ENCODE peak calls at places on chromosomes 2 and 18, in seven cellular contexts. One of them, this sample, is unnamed. For H3K36me3, the result is how much of the 10 kb centered on the place peaks cover.

GRCh38 chr2:195575879-195576391 is 81.1 kb upstream of the SLC39A10 start:
- DNase-seq in brain microvascular endothelial cell: peak
- DNase-seq in small intestine: peak
- DNase-seq in psoas muscle: no peak
- DNase-seq in neural progenitor cell: peak
- DNase-seq in neuronal stem cell: no peak
- DNase-seq in H7: peak
- DNase-seq in this sample: no peak

GRCh38 chr2:230908595-230909191 is 16.3 kb downstream of the GPR55 start:
- DNase-seq in H7: no peak
- DNase-seq in neuronal stem cell: no peak
- DNase-seq in neural progenitor cell: no peak
- DNase-seq in brain microvascular endothelial cell: peak
- DNase-seq in small intestine: peak
- DNase-seq in psoas muscle: no peak
- DNase-seq in this sample: no peak

GRCh38 chr2:73896362-73897239 is 3.8 kb downstream of the ACTG2 start:
- DNase-seq in neuronal stem cell: no peak
- DNase-seq in small intestine: peak
- DNase-seq in neural progenitor cell: no peak
- DNase-seq in H7: no peak
- DNase-seq in brain microvascular endothelial cell: peak
- DNase-seq in psoas muscle: no peak
- DNase-seq in this sample: no peak

GRCh38 chr18:395481-396250 is 104.8 kb downstream of the COLEC12 start:
- DNase-seq in psoas muscle: no peak
- DNase-seq in H7: no peak
- DNase-seq in brain microvascular endothelial cell: peak
- DNase-seq in neuronal stem cell: no peak
- DNase-seq in neural progenitor cell: no peak
- DNase-seq in small intestine: no peak
- DNase-seq in this sample: no peak

GRCh38 chr2:172865422-172865821 is 129.8 kb downstream of the RAPGEF4 start:
- DNase-seq in neuronal stem cell: no peak
- DNase-seq in brain microvascular endothelial cell: no peak
- DNase-seq in psoas muscle: no peak
- DNase-seq in neural progenitor cell: no peak
- DNase-seq in H7: no peak
- DNase-seq in small intestine: no peak
- DNase-seq in this sample: no peak

GRCh38 chr2:182634386-182634785 is 81.7 kb upstream of the DNAJC10 start:
- DNase-seq in neural progenitor cell: no peak
- DNase-seq in neuronal stem cell: no peak
- DNase-seq in psoas muscle: no peak
- DNase-seq in small intestine: no peak
- DNase-seq in brain microvascular endothelial cell: no peak
- DNase-seq in H7: no peak
- DNase-seq in this sample: no peak

GRCh38 chr18:76689646-76690264 is 132.6 kb upstream of the ZNF236 start:
- DNase-seq in neural progenitor cell: peak
- DNase-seq in neuronal stem cell: no peak
- DNase-seq in small intestine: no peak
- DNase-seq in H7: no peak
- DNase-seq in psoas muscle: no peak
- DNase-seq in brain microvascular endothelial cell: no peak
- DNase-seq in this sample: no peak

GRCh38 chr18:7059276-7059675 is 58.3 kb downstream of the LAMA1 start:
- DNase-seq in neuronal stem cell: no peak
- DNase-seq in H7: no peak
- DNase-seq in small intestine: no peak
- DNase-seq in neural progenitor cell: no peak
- DNase-seq in brain microvascular endothelial cell: no peak
- DNase-seq in psoas muscle: no peak
- DNase-seq in this sample: no peak

GRCh38 chr2:74763962-74764428 is 69.9 kb upstream of the HK2 start:
- DNase-seq in brain microvascular endothelial cell: no peak
- DNase-seq in neuronal stem cell: no peak
- DNase-seq in neural progenitor cell: peak
- DNase-seq in H7: no peak
- DNase-seq in small intestine: no peak
- DNase-seq in psoas muscle: no peak
- DNase-seq in this sample: no peak

GRCh38 chr2:185456517-185456916 is 282.1 kb upstream of the FSIP2 start:
- DNase-seq in neural progenitor cell: no peak
- DNase-seq in H7: no peak
- DNase-seq in psoas muscle: no peak
- DNase-seq in neuronal stem cell: no peak
- DNase-seq in brain microvascular endothelial cell: no peak
- DNase-seq in small intestine: no peak
- DNase-seq in this sample: no peak

GRCh38 chr2:112155331-112156151 is 17.4 kb downstream of the FBLN7 start:
- DNase-seq in psoas muscle: no peak
- DNase-seq in small intestine: peak
- DNase-seq in neuronal stem cell: no peak
- DNase-seq in brain microvascular endothelial cell: no peak
- DNase-seq in H7: no peak
- DNase-seq in neural progenitor cell: no peak
- DNase-seq in this sample: no peak

GRCh38 chr2:127763776-127764175 is 47.2 kb downstream of the WDR33 start:
- DNase-seq in H7: no peak
- DNase-seq in brain microvascular endothelial cell: no peak
- DNase-seq in small intestine: no peak
- DNase-seq in psoas muscle: no peak
- DNase-seq in neuronal stem cell: no peak
- DNase-seq in neural progenitor cell: no peak
- DNase-seq in this sample: no peak

GRCh38 chr2:10750610-10751009 is 29.2 kb downstream of the ATP6V1C2 start:
- DNase-seq in small intestine: no peak
- DNase-seq in psoas muscle: no peak
- DNase-seq in H7: no peak
- DNase-seq in neural progenitor cell: no peak
- DNase-seq in neuronal stem cell: no peak
- DNase-seq in brain microvascular endothelial cell: peak
- DNase-seq in this sample: no peak

GRCh38 chr2:63894167-63894566 is 52.5 kb downstream of the UGP2 start:
- DNase-seq in psoas muscle: no peak
- DNase-seq in small intestine: no peak
- DNase-seq in H7: no peak
- DNase-seq in neural progenitor cell: no peak
- DNase-seq in neuronal stem cell: no peak
- DNase-seq in brain microvascular endothelial cell: no peak
- DNase-seq in this sample: no peak
- H3K36me3 ChIP-seq in psoas muscle: under half
- H3K36me3 ChIP-seq in small intestine: under half
- H3K36me3 ChIP-seq in H7: under half
- H3K36me3 ChIP-seq in neural progenitor cell: under half
- H3K36me3 ChIP-seq in neuronal stem cell: half or more
- H3K36me3 ChIP-seq in brain microvascular endothelial cell: under half
- H3K36me3 ChIP-seq in this sample: under half

DNA sequence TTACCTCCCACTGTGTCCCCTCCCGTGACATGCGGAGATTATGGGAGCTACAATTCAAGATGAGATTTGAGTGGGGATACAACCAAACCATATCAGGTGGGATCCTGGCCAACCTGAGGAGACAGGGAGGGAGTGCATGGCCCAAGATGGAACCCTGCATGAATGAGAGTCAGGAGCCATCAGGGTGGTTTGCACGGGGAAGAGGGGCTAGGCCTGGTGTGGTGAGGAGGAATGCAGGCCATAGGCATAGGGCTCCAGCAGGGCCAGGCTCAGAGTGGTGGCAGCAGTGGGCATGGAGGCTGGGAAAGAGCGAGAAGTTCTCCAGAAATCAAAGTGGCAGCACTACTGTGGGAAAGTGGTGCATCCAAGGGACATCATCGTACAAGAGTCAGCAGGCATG is 74.0 kb upstream of the BCL2L11 start:
- DNase-seq in brain microvascular endothelial cell: no peak
- DNase-seq in neural progenitor cell: no peak
- DNase-seq in psoas muscle: no peak
- DNase-seq in neuronal stem cell: no peak
- DNase-seq in small intestine: no peak
- DNase-seq in H7: no peak
- DNase-seq in this sample: no peak
- H3K36me3 ChIP-seq in brain microvascular endothelial cell: under half
- H3K36me3 ChIP-seq in neural progenitor cell: under half
- H3K36me3 ChIP-seq in psoas muscle: under half
- H3K36me3 ChIP-seq in neuronal stem cell: under half
- H3K36me3 ChIP-seq in small intestine: under half
- H3K36me3 ChIP-seq in H7: under half
- H3K36me3 ChIP-seq in this sample: under half

GRCh38 chr18:34003687-34004086 is 221.0 kb downstream of the NOL4 start:
- DNase-seq in psoas muscle: no peak
- DNase-seq in brain microvascular endothelial cell: no peak
- DNase-seq in small intestine: no peak
- DNase-seq in neuronal stem cell: no peak
- DNase-seq in neural progenitor cell: no peak
- DNase-seq in H7: no peak
- DNase-seq in this sample: no peak
- H3K36me3 ChIP-seq in psoas muscle: under half
- H3K36me3 ChIP-seq in brain microvascular endothelial cell: under half
- H3K36me3 ChIP-seq in small intestine: under half
- H3K36me3 ChIP-seq in neuronal stem cell: under half
- H3K36me3 ChIP-seq in neural progenitor cell: under half
- H3K36me3 ChIP-seq in H7: under half
- H3K36me3 ChIP-seq in this sample: under half

GRCh38 chr2:27039426-27039825 is 6.7 kb downstream of the TMEM214 start:
- DNase-seq in psoas muscle: no peak
- DNase-seq in H7: no peak
- DNase-seq in small intestine: no peak
- DNase-seq in neural progenitor cell: no peak
- DNase-seq in brain microvascular endothelial cell: no peak
- DNase-seq in neuronal stem cell: no peak
- DNase-seq in this sample: no peak
- H3K36me3 ChIP-seq in psoas muscle: under half
- H3K36me3 ChIP-seq in H7: half or more
- H3K36me3 ChIP-seq in small intestine: under half
- H3K36me3 ChIP-seq in neural progenitor cell: under half
- H3K36me3 ChIP-seq in brain microvascular endothelial cell: half or more
- H3K36me3 ChIP-seq in neuronal stem cell: half or more
- H3K36me3 ChIP-seq in this sample: half or more

DNA sequence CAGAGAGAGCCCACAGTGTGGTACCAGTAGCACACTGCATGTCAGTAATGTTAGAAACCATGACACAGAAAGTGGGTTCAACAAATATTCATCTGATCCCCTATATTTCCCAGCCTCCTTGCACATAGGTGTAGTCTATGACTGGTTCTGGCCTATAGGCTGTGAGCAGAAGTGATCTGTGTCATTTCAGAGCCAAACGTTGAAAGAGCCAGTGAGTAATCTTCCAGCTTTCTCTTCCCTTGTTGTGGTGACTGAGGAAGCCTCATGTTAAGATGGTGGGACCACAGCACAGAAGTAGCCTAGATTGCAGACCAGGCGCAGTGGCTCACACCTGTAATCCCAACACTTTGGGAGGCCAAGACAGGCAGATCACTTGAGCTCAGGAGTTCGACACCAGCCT is 4.1 kb downstream of the TMEM237 start:
- DNase-seq in brain microvascular endothelial cell: no peak
- DNase-seq in H7: no peak
- DNase-seq in psoas muscle: no peak
- DNase-seq in small intestine: no peak
- DNase-seq in neuronal stem cell: no peak
- DNase-seq in neural progenitor cell: no peak
- DNase-seq in this sample: no peak
- H3K36me3 ChIP-seq in brain microvascular endothelial cell: under half
- H3K36me3 ChIP-seq in H7: under half
- H3K36me3 ChIP-seq in psoas muscle: under half
- H3K36me3 ChIP-seq in small intestine: under half
- H3K36me3 ChIP-seq in neuronal stem cell: half or more
- H3K36me3 ChIP-seq in neural progenitor cell: under half
- H3K36me3 ChIP-seq in this sample: under half

GRCh38 chr2:69162121-69162520 is 149.1 kb downstream of the ANTXR1 start:
- DNase-seq in neuronal stem cell: no peak
- DNase-seq in neural progenitor cell: no peak
- DNase-seq in brain microvascular endothelial cell: no peak
- DNase-seq in psoas muscle: no peak
- DNase-seq in H7: no peak
- DNase-seq in small intestine: no peak
- DNase-seq in this sample: no peak
- H3K36me3 ChIP-seq in neuronal stem cell: half or more
- H3K36me3 ChIP-seq in neural progenitor cell: under half
- H3K36me3 ChIP-seq in brain microvascular endothelial cell: under half
- H3K36me3 ChIP-seq in psoas muscle: under half
- H3K36me3 ChIP-seq in H7: under half
- H3K36me3 ChIP-seq in small intestine: under half
- H3K36me3 ChIP-seq in this sample: under half

DNA sequence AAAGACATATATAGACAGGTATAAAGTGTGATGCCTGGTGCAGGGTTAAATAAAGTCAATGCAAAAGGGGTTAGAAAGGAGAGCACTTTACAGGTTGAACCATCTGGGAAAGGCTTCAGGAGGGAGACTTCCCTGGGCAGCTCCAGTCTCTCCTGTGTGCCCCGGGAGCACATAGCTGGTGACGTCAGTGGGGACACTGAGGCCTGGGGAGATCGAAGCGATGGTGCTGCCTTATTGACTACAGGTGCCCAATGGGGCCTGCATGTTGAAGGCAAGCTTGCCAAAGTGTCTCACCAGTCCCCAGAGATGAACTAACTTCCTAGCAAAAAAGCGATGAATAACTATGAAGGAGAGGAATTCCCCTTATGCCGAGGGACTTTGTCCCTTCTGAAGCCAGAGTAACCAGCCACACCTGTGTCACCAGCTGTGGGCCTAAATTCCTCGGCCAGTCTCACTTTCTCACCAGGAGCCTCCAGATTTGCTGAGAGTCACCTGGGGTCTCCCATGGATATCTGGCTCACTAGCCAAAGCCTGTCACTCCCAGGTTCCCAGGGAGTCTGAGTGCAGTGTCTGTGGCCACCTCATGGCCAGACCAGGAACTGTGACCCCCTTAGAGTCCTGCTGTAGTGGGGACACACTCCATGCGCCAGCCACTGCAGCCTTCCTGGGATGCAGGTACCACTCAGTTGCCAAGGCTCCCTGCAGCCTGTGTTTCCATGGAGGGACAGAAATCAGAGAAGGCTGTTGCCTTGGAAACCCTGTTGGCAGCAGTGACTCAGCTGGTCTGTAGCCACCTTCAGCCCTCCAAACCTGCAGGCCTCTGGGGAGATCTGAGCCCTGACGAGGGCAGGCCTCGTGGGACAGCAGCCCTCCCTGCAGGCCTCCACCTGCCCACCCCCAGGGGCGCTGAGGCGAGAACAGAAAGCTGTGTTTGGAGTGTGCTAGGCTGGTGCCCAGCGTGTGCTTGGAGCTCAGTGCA is 128.7 kb downstream of the CTIF start:
- DNase-seq in brain microvascular endothelial cell: no peak
- DNase-seq in psoas muscle: no peak
- DNase-seq in neural progenitor cell: peak
- DNase-seq in neuronal stem cell: no peak
- DNase-seq in small intestine: peak
- DNase-seq in H7: peak
- DNase-seq in this sample: no peak
- H3K36me3 ChIP-seq in brain microvascular endothelial cell: under half
- H3K36me3 ChIP-seq in psoas muscle: under half
- H3K36me3 ChIP-seq in neural progenitor cell: under half
- H3K36me3 ChIP-seq in neuronal stem cell: under half
- H3K36me3 ChIP-seq in small intestine: under half
- H3K36me3 ChIP-seq in H7: under half
- H3K36me3 ChIP-seq in this sample: under half

This sample was measured in thoracic aorta.